ENCODE peak calls at places on chromosomes 11 and 22, in eight cellular contexts. One of them, this sample, is unnamed.

GRCh38 chr11:75403983-75404658 is 4.8 kb downstream of the RPS3 start:
- DNase-seq in ovary: no peak
- DNase-seq in sigmoid colon: no peak
- DNase-seq in HepG2: no peak
- DNase-seq in HCT116: no peak
- DNase-seq in IMR-90: no peak
- DNase-seq in heart left ventricle: no peak
- DNase-seq in K562: no peak
- DNase-seq in this sample: no peak

GRCh38 chr11:60891103-60891741 is 15.2 kb downstream of the PRPF19 start:
- DNase-seq in heart left ventricle: no peak
- DNase-seq in sigmoid colon: no peak
- DNase-seq in IMR-90: peak; percentile 23
- DNase-seq in HCT116: no peak
- DNase-seq in HepG2: no peak
- DNase-seq in K562: peak; percentile 95
- DNase-seq in ovary: peak; percentile 71
- DNase-seq in this sample: no peak

GRCh38 chr22:28978863-28979799 is 82.5 kb downstream of the C22orf31 start:
- DNase-seq in heart left ventricle: no peak
- DNase-seq in K562: no peak
- DNase-seq in HepG2: no peak
- DNase-seq in sigmoid colon: no peak
- DNase-seq in IMR-90: no peak
- DNase-seq in ovary: no peak
- DNase-seq in HCT116: no peak
- DNase-seq in this sample: no peak

GRCh38 chr11:116513894-116514293 is 258.9 kb downstream of the BUD13 start:
- DNase-seq in sigmoid colon: no peak
- DNase-seq in HCT116: peak; percentile 46
- DNase-seq in ovary: no peak
- DNase-seq in K562: peak; percentile 66
- DNase-seq in heart left ventricle: no peak
- DNase-seq in IMR-90: peak; percentile 28
- DNase-seq in HepG2: peak; percentile 64
- DNase-seq in this sample: peak; percentile 85

GRCh38 chr11:120337133-120337895 is 1.1 kb downstream of the ARHGEF12 start:
- DNase-seq in HCT116: no peak
- DNase-seq in HepG2: peak; percentile 62
- DNase-seq in IMR-90: no peak
- DNase-seq in ovary: peak; percentile 63
- DNase-seq in K562: no peak
- DNase-seq in sigmoid colon: peak; percentile 68
- DNase-seq in heart left ventricle: peak; percentile 58
- DNase-seq in this sample: no peak

GRCh38 chr11:82191690-82192089 is 542.0 kb downstream of the FAM181B start:
- DNase-seq in HCT116: no peak
- DNase-seq in ovary: no peak
- DNase-seq in IMR-90: no peak
- DNase-seq in heart left ventricle: no peak
- DNase-seq in sigmoid colon: no peak
- DNase-seq in K562: no peak
- DNase-seq in HepG2: no peak
- DNase-seq in this sample: no peak

GRCh38 chr11:1082728-1083620 is 8.3 kb downstream of the MUC2 start:
- DNase-seq in sigmoid colon: peak; percentile 57
- DNase-seq in HepG2: no peak
- DNase-seq in K562: no peak
- DNase-seq in HCT116: no peak
- DNase-seq in ovary: no peak
- DNase-seq in IMR-90: no peak
- DNase-seq in heart left ventricle: no peak
- DNase-seq in this sample: no peak

GRCh38 chr11:110317516-110317932 is 21.1 kb upstream of the RDX start:
- DNase-seq in K562: peak; percentile 88
- DNase-seq in ovary: no peak
- DNase-seq in HCT116: no peak
- DNase-seq in sigmoid colon: no peak
- DNase-seq in IMR-90: peak; percentile 49
- DNase-seq in HepG2: no peak
- DNase-seq in heart left ventricle: no peak
- DNase-seq in this sample: no peak

GRCh38 chr22:46734830-46735453 is 3.1 kb downstream of the CERK start:
- DNase-seq in ovary: no peak
- DNase-seq in sigmoid colon: no peak
- DNase-seq in HCT116: no peak
- DNase-seq in IMR-90: no peak
- DNase-seq in heart left ventricle: peak; percentile 52
- DNase-seq in HepG2: no peak
- DNase-seq in K562: no peak
- DNase-seq in this sample: peak; percentile 91

GRCh38 chr11:81989093-81989492 is 744.6 kb downstream of the FAM181B start:
- DNase-seq in IMR-90: no peak
- DNase-seq in HCT116: no peak
- DNase-seq in ovary: no peak
- DNase-seq in K562: no peak
- DNase-seq in heart left ventricle: no peak
- DNase-seq in sigmoid colon: no peak
- DNase-seq in HepG2: no peak
- DNase-seq in this sample: no peak

GRCh38 chr11:16959528-16960100 is 54.6 kb downstream of the PLEKHA7 start:
- DNase-seq in K562: no peak
- DNase-seq in heart left ventricle: no peak
- DNase-seq in HepG2: no peak
- DNase-seq in sigmoid colon: no peak
- DNase-seq in ovary: no peak
- DNase-seq in HCT116: no peak
- DNase-seq in IMR-90: no peak
- DNase-seq in this sample: no peak

GRCh38 chr11:100936781-100937180 is 192.8 kb downstream of the PGR start:
- DNase-seq in HCT116: no peak
- DNase-seq in HepG2: no peak
- DNase-seq in K562: no peak
- DNase-seq in ovary: no peak
- DNase-seq in IMR-90: no peak
- DNase-seq in sigmoid colon: no peak
- DNase-seq in heart left ventricle: no peak
- DNase-seq in this sample: no peak

GRCh38 chr11:128536521-128536920 is 50.8 kb downstream of the ETS1 start:
- DNase-seq in HCT116: no peak
- DNase-seq in sigmoid colon: no peak
- DNase-seq in ovary: no peak
- DNase-seq in HepG2: no peak
- DNase-seq in IMR-90: no peak
- DNase-seq in K562: no peak
- DNase-seq in heart left ventricle: no peak
- DNase-seq in this sample: no peak

GRCh38 chr11:6646040-6646439 is 9.6 kb downstream of the DCHS1 start:
- DNase-seq in sigmoid colon: peak; percentile 82
- DNase-seq in K562: peak; percentile 51
- DNase-seq in IMR-90: peak; percentile 80
- DNase-seq in HCT116: no peak
- DNase-seq in heart left ventricle: peak; percentile 84
- DNase-seq in HepG2: no peak
- DNase-seq in ovary: no peak
- DNase-seq in this sample: no peak

GRCh38 chr11:35794850-35795249 is 132.3 kb downstream of the TRIM44 start:
- DNase-seq in ovary: no peak
- DNase-seq in K562: no peak
- DNase-seq in HepG2: no peak
- DNase-seq in sigmoid colon: no peak
- DNase-seq in IMR-90: peak; percentile 88
- DNase-seq in HCT116: no peak
- DNase-seq in heart left ventricle: no peak
- DNase-seq in this sample: no peak

GRCh38 chr11:87292598-87292997 is 254.9 kb downstream of the TMEM135 start:
- DNase-seq in HepG2: no peak
- DNase-seq in HCT116: no peak
- DNase-seq in ovary: no peak
- DNase-seq in K562: no peak
- DNase-seq in heart left ventricle: no peak
- DNase-seq in sigmoid colon: no peak
- DNase-seq in IMR-90: no peak
- DNase-seq in this sample: no peak

GRCh38 chr11:41316726-41317125 is 142.7 kb downstream of the LRRC4C start:
- DNase-seq in IMR-90: no peak
- DNase-seq in ovary: no peak
- DNase-seq in HepG2: no peak
- DNase-seq in heart left ventricle: no peak
- DNase-seq in K562: no peak
- DNase-seq in HCT116: no peak
- DNase-seq in sigmoid colon: no peak
- DNase-seq in this sample: no peak

GRCh38 chr11:20058749-20059458 is 101.4 kb downstream of the DBX1 start:
- DNase-seq in K562: no peak
- DNase-seq in ovary: no peak
- DNase-seq in HepG2: no peak
- DNase-seq in IMR-90: peak; percentile 31
- DNase-seq in heart left ventricle: no peak
- DNase-seq in HCT116: no peak
- DNase-seq in sigmoid colon: no peak
- DNase-seq in this sample: no peak

GRCh38 chr22:25709758-25710157 is 32.2 kb upstream of the MYO18B start:
- DNase-seq in HepG2: no peak
- DNase-seq in IMR-90: no peak
- DNase-seq in K562: no peak
- DNase-seq in HCT116: no peak
- DNase-seq in sigmoid colon: no peak
- DNase-seq in ovary: no peak
- DNase-seq in heart left ventricle: no peak
- DNase-seq in this sample: no peak

GRCh38 chr22:21735198-21736083 is at the start of gene YPEL1:
- DNase-seq in heart left ventricle: peak; percentile 98
- DNase-seq in HepG2: peak; percentile 76
- DNase-seq in K562: peak; percentile 100
- DNase-seq in ovary: peak; percentile 98
- DNase-seq in sigmoid colon: peak; percentile 98
- DNase-seq in HCT116: peak; percentile 70
- DNase-seq in IMR-90: peak; percentile 95
- DNase-seq in this sample: peak; percentile 98

GRCh38 chr11:46367244-46367915 is 14.1 kb upstream of the MDK start:
- DNase-seq in HepG2: peak; percentile 25
- DNase-seq in HCT116: no peak
- DNase-seq in K562: peak; percentile 83
- DNase-seq in heart left ventricle: peak; percentile 74
- DNase-seq in IMR-90: peak; percentile 59
- DNase-seq in sigmoid colon: peak; percentile 86
- DNase-seq in ovary: peak; percentile 80
- DNase-seq in this sample: peak; percentile 85

GRCh38 chr11:35158371-35159081 is 19.6 kb downstream of the CD44 start:
- DNase-seq in IMR-90: no peak
- DNase-seq in sigmoid colon: peak; percentile 77
- DNase-seq in heart left ventricle: no peak
- DNase-seq in ovary: no peak
- DNase-seq in HCT116: no peak
- DNase-seq in K562: no peak
- DNase-seq in HepG2: no peak
- DNase-seq in this sample: no peak

GRCh38 chr11:13008625-13009475 is at the start of gene RASSF10:
- DNase-seq in sigmoid colon: peak; percentile 63
- DNase-seq in HepG2: no peak
- DNase-seq in ovary: peak; percentile 23
- DNase-seq in HCT116: no peak
- DNase-seq in K562: no peak
- DNase-seq in heart left ventricle: peak; percentile 79
- DNase-seq in IMR-90: no peak
- DNase-seq in this sample: no peak

GRCh38 chr11:120652705-120653335 is 141.3 kb downstream of the GRIK4 start:
- DNase-seq in sigmoid colon: no peak
- DNase-seq in HCT116: no peak
- DNase-seq in ovary: no peak
- DNase-seq in IMR-90: peak; percentile 13
- DNase-seq in K562: peak; percentile 13
- DNase-seq in heart left ventricle: no peak
- DNase-seq in HepG2: no peak
- DNase-seq in this sample: no peak

GRCh38 chr22:19464975-19465374 is 14.0 kb downstream of the UFD1 start:
- DNase-seq in ovary: no peak
- DNase-seq in HCT116: no peak
- DNase-seq in heart left ventricle: no peak
- DNase-seq in HepG2: no peak
- DNase-seq in K562: no peak
- DNase-seq in IMR-90: no peak
- DNase-seq in sigmoid colon: no peak
- DNase-seq in this sample: no peak
- TF ChIP-seq CTCF in ovary: no peak
- TF ChIP-seq CTCF in HCT116: no peak
- TF ChIP-seq CTCF in heart left ventricle: no peak
- TF ChIP-seq CTCF in HepG2: no peak
- TF ChIP-seq CTCF in K562: no peak
- TF ChIP-seq CTCF in IMR-90: no peak
- TF ChIP-seq CTCF in sigmoid colon: no peak
- TF ChIP-seq CTCF in this sample: no peak

GRCh38 chr11:64762277-64762915 is 2.6 kb upstream of the PYGM start:
- DNase-seq in IMR-90: no peak
- DNase-seq in HCT116: no peak
- DNase-seq in ovary: no peak
- DNase-seq in K562: no peak
- DNase-seq in sigmoid colon: peak; percentile 65
- DNase-seq in heart left ventricle: no peak
- DNase-seq in HepG2: no peak
- DNase-seq in this sample: no peak
- TF ChIP-seq POLR2A in IMR-90: no peak
- TF ChIP-seq POLR2A in HCT116: no peak
- TF ChIP-seq POLR2A in ovary: no peak
- TF ChIP-seq POLR2A in K562: peak; percentile 74
- TF ChIP-seq POLR2A in sigmoid colon: no peak
- TF ChIP-seq POLR2A in heart left ventricle: no peak
- TF ChIP-seq POLR2A in HepG2: peak; percentile 52
- TF ChIP-seq POLR2A in this sample: no peak

GRCh38 chr11:96314326-96315050 is 28.5 kb downstream of the MAML2 start:
- DNase-seq in IMR-90: peak; percentile 72
- DNase-seq in heart left ventricle: no peak
- DNase-seq in K562: no peak
- DNase-seq in HCT116: peak; percentile 48
- DNase-seq in HepG2: no peak
- DNase-seq in ovary: no peak
- DNase-seq in sigmoid colon: no peak
- DNase-seq in this sample: no peak
- H3K4me3 ChIP-seq in IMR-90: no peak overlapping the region
- H3K4me3 ChIP-seq in heart left ventricle: no peak overlapping the region
- H3K4me3 ChIP-seq in K562: no peak overlapping the region
- H3K4me3 ChIP-seq in HCT116: no peak overlapping the region
- H3K4me3 ChIP-seq in HepG2: no peak overlapping the region
- H3K4me3 ChIP-seq in ovary: no peak overlapping the region
- H3K4me3 ChIP-seq in sigmoid colon: no peak overlapping the region
- H3K4me3 ChIP-seq in this sample: no peak overlapping the region

DNA sequence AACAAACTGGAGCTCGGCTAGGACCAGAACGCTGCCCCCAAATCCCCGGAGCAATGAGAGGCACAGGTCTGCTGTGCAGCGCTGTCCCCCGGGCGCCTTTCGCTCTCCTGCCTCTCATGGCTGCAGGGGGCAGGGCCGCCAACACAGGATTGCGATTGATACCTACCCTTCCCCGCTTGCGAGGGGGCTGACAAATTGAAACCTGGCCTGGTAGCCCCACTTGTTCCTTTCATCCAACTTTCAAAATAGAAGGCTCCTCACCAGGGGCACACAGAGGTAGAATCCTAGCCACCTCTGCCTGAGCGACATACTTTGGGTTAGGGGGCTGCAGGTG is 642 bp upstream of the CASTOR1 start:
- DNase-seq in heart left ventricle: no peak
- DNase-seq in IMR-90: no peak
- DNase-seq in HepG2: no peak
- DNase-seq in ovary: no peak
- DNase-seq in HCT116: no peak
- DNase-seq in K562: no peak
- DNase-seq in sigmoid colon: no peak
- DNase-seq in this sample: no peak
- TF ChIP-seq CTCF in heart left ventricle: no peak
- TF ChIP-seq CTCF in IMR-90: no peak
- TF ChIP-seq CTCF in HepG2: no peak
- TF ChIP-seq CTCF in ovary: no peak
- TF ChIP-seq CTCF in HCT116: no peak
- TF ChIP-seq CTCF in K562: no peak
- TF ChIP-seq CTCF in sigmoid colon: no peak
- TF ChIP-seq CTCF in this sample: no peak